ENCODE peak calls at places on chromosome 1, in eight cellular contexts. L is heart left ventricle; T is HuH-7.5; M is tibial artery; V is fibroblast of lung; I is GM23338; W is stimulated activated effector memory CD8-positive, alpha-beta T cell treated with anti-CD3 and anti-CD28 coated beads, Interleukin-12 subunit alpha, Interleukin-12 subunit beta, amount 100 ng/mL, for 72 hours; O is kidney tubule cell. C is an unnamed sample.

GRCh38 chr1:197173571-197174482 is 27.4 kb upstream of the ASPM start:
- DNase-seq in L (no peak), T (no peak), M (no peak), V (peak; percentile 58), I (no peak), W (no peak), O (peak; percentile 23), C (no peak)

GRCh38 chr1:76781447-76781846 is 85.8 kb upstream of the ST6GALNAC5 start:
- DNase-seq in L (no peak), T (no peak), M (no peak), V (no peak), I (no peak), W (no peak), O (no peak), C (no peak)

GRCh38 chr1:223230161-223230881 is 87.3 kb upstream of the TLR5 start:
- DNase-seq in L (no peak), T (no peak), M (no peak), V (peak; percentile 75), I (no peak), W (no peak), O (peak; percentile 95), C (no peak)

GRCh38 chr1:25695991-25696330 is 79.4 kb downstream of the MAN1C1 start:
- DNase-seq in L (peak; percentile 71), T (no peak), M (peak; percentile 84), V (peak; percentile 93), I (no peak), W (no peak), O (peak; percentile 75), C (no peak)

GRCh38 chr1:81695741-81696140 is 105.0 kb upstream of the ADGRL2 start:
- DNase-seq in L (peak; percentile 28), T (no peak), M (no peak), V (peak; percentile 91), I (no peak), W (no peak), O (peak; percentile 68), C (no peak)

GRCh38 chr1:210236840-210237409 is 4.3 kb downstream of the SERTAD4 start:
- DNase-seq in L (peak; percentile 85), T (no peak), M (peak; percentile 96), V (peak; percentile 87), I (no peak), W (no peak), O (peak; percentile 33), C (no peak)

GRCh38 chr1:210262897-210263272 is 30.3 kb downstream of the SERTAD4 start:
- DNase-seq in L (peak; percentile 28), T (no peak), M (peak; percentile 84), V (no peak), I (no peak), W (no peak), O (no peak), C (no peak)

GRCh38 chr1:228830185-228830953 is 95.1 kb downstream of the RHOU start:
- DNase-seq in L (peak; percentile 43), T (no peak), M (no peak), V (no peak), I (peak; percentile 54), W (no peak), O (no peak), C (no peak)

C was measured in HL-60.